ENCODE peak calls at places on chromosomes 13 and 19, in seven cellular contexts. R, C, Y, F, V, I and G are unnamed samples.
A peak's percentile ranks its signal among the peaks of the same experiment; 100 is the strongest.

GRCh38 chr19:35223856-35224505 is 4.6 kb downstream of the FAM187B start:
- DNase-seq in R (no peak), F (no peak), V (no peak), I (no peak), Y (no peak), C (no peak), G (peak; percentile 64)

GRCh38 chr19:58346961-58347929 is 6.0 kb downstream of the A1BG start:
- DNase-seq in R (no peak), Y (no peak), V (peak; percentile 73), I (peak; percentile 68), C (peak; percentile 94), F (peak; percentile 89), G (peak; percentile 45)

GRCh38 chr13:93254775-93255174 is 28.2 kb downstream of the GPC6 start:
- DNase-seq in Y (no peak), R (no peak), F (no peak), I (no peak), V (no peak), C (no peak), G (no peak)

GRCh38 chr13:97279913-97280312 is 57.8 kb downstream of the MBNL2 start:
- DNase-seq in F (no peak), I (no peak), R (no peak), C (no peak), V (no peak), Y (no peak), G (no peak)

GRCh38 chr19:38700350-38700932 is 43.8 kb downstream of the CAPN12 start:
- DNase-seq in V (no peak), Y (no peak), I (no peak), R (no peak), C (no peak), F (no peak), G (no peak)

GRCh38 chr19:7751157-7751783 is 3.9 kb upstream of the CD209 start:
- DNase-seq in R (no peak), Y (no peak), V (no peak), I (no peak), C (no peak), F (no peak), G (peak; percentile 22)

GRCh38 chr13:59201836-59202235 is 961.9 kb downstream of the DIAPH3 start:
- DNase-seq in Y (no peak), F (no peak), I (no peak), R (no peak), C (no peak), V (no peak), G (peak; percentile 6)

GRCh38 chr19:33227242-33227650 is 1.6 kb upstream of the SLC7A10 start:
- DNase-seq in Y (no peak), V (no peak), F (peak; percentile 76), C (peak; percentile 68), R (no peak), I (no peak), G (no peak)

GRCh38 chr13:27440408-27440807 is 10.0 kb downstream of the MTIF3 start:
- DNase-seq in F (no peak), V (no peak), R (no peak), Y (no peak), C (no peak), I (no peak), G (no peak)

GRCh38 chr13:41159174-41159573 is 26.6 kb upstream of the KBTBD6 start:
- DNase-seq in I (no peak), C (no peak), R (no peak), Y (no peak), V (no peak), F (no peak), G (no peak)

GRCh38 chr13:89688908-89689307 is 1658.6 kb upstream of the MIR17HG start:
- DNase-seq in R (no peak), Y (no peak), C (no peak), I (no peak), V (no peak), F (no peak), G (no peak)

GRCh38 chr13:35957174-35957867 is 173.9 kb downstream of the DCLK1 start:
- DNase-seq in F (no peak), R (no peak), Y (no peak), I (no peak), C (no peak), V (no peak), G (no peak)

GRCh38 chr13:110650436-110650835 is 35.1 kb downstream of the NAXD start:
- DNase-seq in I (no peak), C (peak; percentile 38), R (no peak), F (peak; percentile 34), V (no peak), Y (no peak), G (no peak)

GRCh38 chr13:75789451-75790197 is 153.5 kb downstream of the LMO7 start:
- DNase-seq in C (no peak), Y (no peak), I (no peak), F (no peak), V (no peak), R (no peak), G (no peak)

GRCh38 chr19:19649580-19649995 is 6.1 kb upstream of the GMIP start:
- DNase-seq in Y (no peak), V (no peak), I (no peak), F (peak; percentile 77), C (no peak), R (no peak), G (no peak)

GRCh38 chr19:4803736-4804695 is 12.5 kb downstream of the FEM1A start:
- DNase-seq in F (peak; percentile 87), V (peak; percentile 72), Y (peak; percentile 73), I (peak; percentile 45), C (peak; percentile 96), R (peak; percentile 58), G (no peak)

GRCh38 chr19:11767633-11768133 is 883 bp downstream of the ZNF441 start:
- DNase-seq in I (no peak), R (peak; percentile 65), F (peak; percentile 85), C (peak; percentile 46), Y (no peak), V (no peak), G (no peak)

GRCh38 chr13:23828866-23829265 is 60.3 kb downstream of the MIPEP start:
- DNase-seq in F (no peak), V (no peak), R (no peak), Y (no peak), I (no peak), C (no peak), G (no peak)

GRCh38 chr13:104021806-104022397 is 955.7 kb upstream of the SLC10A2 start:
- DNase-seq in V (no peak), Y (no peak), I (no peak), R (no peak), F (no peak), C (no peak), G (no peak)

GRCh38 chr19:33734913-33735312 is 61.8 kb upstream of the KCTD15 start:
- DNase-seq in I (no peak), R (peak; percentile 33), F (no peak), C (no peak), Y (no peak), V (no peak), G (no peak)

GRCh38 chr13:53242015-53242414 is 213.4 kb downstream of the OLFM4 start:
- DNase-seq in Y (no peak), R (no peak), V (no peak), I (no peak), F (no peak), C (no peak), G (no peak)

GRCh38 chr19:14961956-14962685 is 17.5 kb downstream of the SLC1A6 start:
- DNase-seq in R (no peak), Y (no peak), F (no peak), I (no peak), V (no peak), C (no peak), G (no peak)

GRCh38 chr19:4575267-4575793 is 15.8 kb upstream of the SEMA6B start:
- DNase-seq in V (no peak), R (no peak), C (peak; percentile 96), I (no peak), F (no peak), Y (peak; percentile 97), G (peak; percentile 53)

GRCh38 chr13:45178349-45179142 is 22.3 kb downstream of the KCTD4 start:
- DNase-seq in R (no peak), C (no peak), I (no peak), Y (no peak), V (no peak), F (no peak), G (no peak)

GRCh38 chr13:98921786-98922185 is 56.1 kb downstream of the DOCK9 start:
- DNase-seq in C (no peak), R (no peak), V (no peak), Y (no peak), F (no peak), I (no peak), G (no peak)

GRCh38 chr13:101845501-101846012 is 393.1 kb downstream of the ITGBL1 start:
- DNase-seq in R (no peak), Y (no peak), V (no peak), F (no peak), I (no peak), C (peak; percentile 66), G (no peak)

DNA sequence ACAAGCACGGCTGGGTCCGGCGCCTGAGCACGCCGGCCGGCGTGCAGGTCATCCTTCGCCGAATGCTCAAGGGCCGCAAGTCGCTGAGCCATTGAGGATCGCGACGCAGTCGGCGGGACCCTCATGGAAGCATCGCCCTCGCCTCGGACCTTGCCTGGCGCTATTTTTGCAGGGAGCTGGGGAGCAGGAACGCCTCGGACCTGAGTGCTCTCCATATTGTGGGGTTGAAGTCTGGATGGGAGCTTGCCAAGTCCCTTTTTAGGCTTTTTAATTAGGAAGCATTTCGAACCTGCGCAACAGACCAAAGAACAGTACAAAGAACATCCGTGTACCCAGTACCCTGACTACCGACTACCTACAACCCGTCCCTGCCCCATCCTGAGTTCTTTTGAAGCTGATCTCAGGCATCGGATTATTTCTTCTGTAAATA is 628 bp downstream of the MRPL34 start:
- DNase-seq in V (no peak), R (no peak), I (no peak), F (no peak), C (no peak), Y (no peak), G (no peak)
- H3K4me1 ChIP-seq in V (peaks cover 16% of the 10 kb centered on the region), R (peaks cover 5% of the 10 kb centered on the region), I (peaks cover 43% of the 10 kb centered on the region), F (peaks cover 77% of the 10 kb centered on the region), C (peaks cover 6% of the 10 kb centered on the region), Y (peaks cover 13% of the 10 kb centered on the region), G (peaks cover 8% of the 10 kb centered on the region)

DNA sequence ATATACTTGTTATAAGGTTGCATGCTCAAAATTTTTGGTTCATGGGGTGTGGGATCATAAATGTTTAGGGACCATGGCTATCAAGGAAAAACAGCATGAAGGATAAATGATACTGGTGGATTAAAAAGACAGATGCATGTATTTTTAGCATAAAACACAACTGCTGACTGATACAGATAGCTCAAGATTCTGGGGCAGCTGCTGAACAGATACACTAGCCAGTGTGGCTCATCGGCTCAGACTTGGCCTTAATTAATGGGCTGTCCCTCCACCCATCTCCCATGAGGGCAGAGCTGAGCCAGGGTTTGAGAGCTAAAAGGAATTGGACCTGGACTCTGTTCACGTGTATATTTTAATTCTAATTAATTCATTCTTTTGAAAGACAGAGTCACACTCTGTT is 11.5 kb downstream of the ALOX5AP start:
- DNase-seq in Y (no peak), I (no peak), V (no peak), R (no peak), F (no peak), C (no peak), G (no peak)
- H3K4me1 ChIP-seq in Y (no peaks in the 10 kb centered on the region), I (peaks cover 26% of the 10 kb centered on the region), V (no peaks in the 10 kb centered on the region), R (no peaks in the 10 kb centered on the region), F (peaks cover 88% of the 10 kb centered on the region), C (peaks cover 5% of the 10 kb centered on the region), G (peaks cover 16% of the 10 kb centered on the region)

GRCh38 chr19:10100163-10100785 is 2.2 kb downstream of the ANGPTL6 start:
- DNase-seq in Y (no peak), I (no peak), V (no peak), C (no peak), R (no peak), F (no peak), G (no peak)
- H3K4me1 ChIP-seq in Y (peaks cover 8% of the 10 kb centered on the region), I (peaks cover 31% of the 10 kb centered on the region), V (peaks cover 3% of the 10 kb centered on the region), C (no peaks in the 10 kb centered on the region), R (no peaks in the 10 kb centered on the region), F (peaks cover 36% of the 10 kb centered on the region), G (peaks cover 4% of the 10 kb centered on the region)

GRCh38 chr19:1410789-1411188 is 3.4 kb downstream of the DAZAP1 start:
- DNase-seq in R (no peak), F (peak; percentile 69), Y (no peak), I (no peak), V (no peak), C (no peak), G (no peak)
- H3K4me1 ChIP-seq in R (peaks cover 52% of the 10 kb centered on the region), F (peaks cover 85% of the 10 kb centered on the region), Y (peaks cover 31% of the 10 kb centered on the region), I (peaks cover 57% of the 10 kb centered on the region), V (peaks cover 19% of the 10 kb centered on the region), C (peaks cover 7% of the 10 kb centered on the region), G (peaks cover 6% of the 10 kb centered on the region)